ENCODE peak calls at places on chromosomes 2 and 18, in five cellular contexts. Y is neural progenitor cell, T is prostate gland, Q is tibial artery, C is esophagus squamous epithelium. H is an unnamed sample.

GRCh38 chr2:8151888-8152287 is 530.0 kb upstream of the ID2 start:
- DNase-seq in Q (no peak), Y (no peak), C (no peak), T (no peak), H (no peak)

GRCh38 chr2:433216-433615 is 145.3 kb upstream of the ALKAL2 start:
- DNase-seq in Q (no peak), Y (no peak), T (no peak), C (no peak), H (no peak)

GRCh38 chr2:72131916-72132841 is 15.5 kb downstream of the CYP26B1 start:
- DNase-seq in T (no peak), C (no peak), Y (no peak), Q (no peak), H (no peak)

GRCh38 chr2:71570951-71571460 is 117.6 kb downstream of the DYSF start:
- DNase-seq in T (no peak), Y (no peak), Q (no peak), C (no peak), H (no peak)

GRCh38 chr18:41761329-41762028 is 193.6 kb upstream of the PIK3C3 start:
- DNase-seq in T (no peak), C (no peak), Y (no peak), Q (no peak), H (no peak)

GRCh38 chr2:168278424-168278888 is 31.1 kb upstream of the STK39 start:
- DNase-seq in T (peak; percentile 77), Q (no peak), C (no peak), Y (peak; percentile 31), H (no peak)

GRCh38 chr2:238913931-238914647 is 66.2 kb downstream of the TWIST2 start:
- DNase-seq in Y (no peak), C (no peak), Q (peak; percentile 16), T (no peak), H (no peak)

GRCh38 chr2:135144343-135144742 is 92.3 kb downstream of the RAB3GAP1 start:
- DNase-seq in T (no peak), Q (no peak), Y (no peak), C (no peak), H (no peak)

GRCh38 chr2:171807130-171807529 is 86.9 kb downstream of the SLC25A12 start:
- DNase-seq in C (no peak), Y (no peak), Q (no peak), T (no peak), H (no peak)

GRCh38 chr2:105126353-105126752 is 88.5 kb downstream of the MRPS9 start:
- DNase-seq in T (no peak), C (no peak), Q (no peak), Y (no peak), H (no peak)

GRCh38 chr18:49160075-49160930 is 209.5 kb upstream of the SMAD7 start:
- DNase-seq in C (no peak), Q (no peak), T (no peak), Y (no peak), H (no peak)

GRCh38 chr2:176039375-176039774 is 37.3 kb upstream of the LNPK start:
- DNase-seq in Q (no peak), Y (no peak), C (no peak), T (no peak), H (no peak)

GRCh38 chr2:137208361-137208973 is 443.1 kb downstream of the THSD7B start:
- DNase-seq in C (no peak), Y (no peak), Q (no peak), T (no peak), H (no peak)

DNA sequence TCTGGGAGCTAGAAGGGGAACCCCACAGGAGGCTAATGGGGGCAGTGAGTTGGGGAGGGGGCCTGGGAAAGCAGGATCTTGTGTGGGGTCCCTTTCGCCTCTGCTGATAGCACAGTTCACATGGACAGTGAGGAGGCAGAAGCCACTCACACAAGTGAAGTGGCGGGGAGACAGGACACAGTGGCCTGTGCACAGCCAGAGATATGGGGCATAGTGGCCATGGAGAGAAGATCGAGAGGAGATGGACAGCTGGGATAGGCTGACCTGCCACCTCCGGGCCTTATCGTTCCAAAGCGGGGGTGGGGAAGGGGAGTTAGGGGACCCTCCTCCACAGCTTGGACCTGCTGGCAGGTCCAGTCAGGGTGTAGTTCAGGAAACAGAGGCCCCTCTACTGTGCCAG is 69.8 kb upstream of the EDAR start:
- DNase-seq in C (no peak), Q (no peak), Y (no peak), T (no peak), H (no peak)
- H3K27ac ChIP-seq in C (no peak overlapping the region), Q (no peak overlapping the region), Y (peak overlapping the region; percentile 32), T (no peak overlapping the region), H (no peak overlapping the region)

DNA sequence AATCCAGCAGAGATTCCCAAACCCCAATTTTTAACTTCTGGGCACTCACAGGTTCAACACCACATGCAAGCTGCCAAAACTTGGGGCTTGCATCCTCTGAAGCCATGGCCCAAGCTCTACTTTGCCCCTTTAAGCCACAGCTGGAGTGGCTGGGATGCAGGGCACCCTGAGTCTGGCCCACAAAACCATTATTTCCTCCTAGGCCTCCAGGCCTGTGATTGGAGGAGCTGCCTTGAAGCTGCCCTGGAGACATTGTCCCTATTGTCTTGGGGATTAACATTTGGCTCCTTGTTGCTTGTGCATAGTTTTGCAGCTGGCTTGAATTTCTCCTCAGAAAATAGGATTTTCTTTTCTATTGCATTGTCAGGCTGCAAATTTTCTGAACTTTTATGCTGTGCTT is 109.8 kb upstream of the RPRM start:
- DNase-seq in Q (no peak), C (no peak), T (no peak), Y (no peak), H (no peak)
- H3K9me3 ChIP-seq in Q (no peaks in the 10 kb centered on the region), C (peaks cover 9% of the 10 kb centered on the region), T (no peaks in the 10 kb centered on the region), Y (peaks cover 4% of the 10 kb centered on the region), H (no peaks in the 10 kb centered on the region)

GRCh38 chr2:63980794-63981193 is 38.4 kb downstream of the VPS54 start:
- DNase-seq in Y (no peak), T (no peak), C (no peak), Q (no peak), H (no peak)

GRCh38 chr2:63975437-63976124 is 43.6 kb downstream of the VPS54 start:
- DNase-seq in C (no peak), Y (no peak), Q (no peak), T (no peak), H (no peak)

GRCh38 chr2:63977904-63978303 is 41.3 kb downstream of the VPS54 start:
- DNase-seq in Y (no peak), T (no peak), C (no peak), Q (no peak), H (no peak)

GRCh38 chr2:63981702-63982103 is 37.5 kb downstream of the VPS54 start:
- DNase-seq in C (no peak), Y (no peak), Q (no peak), T (no peak), H (no peak)

GRCh38 chr2:63976125-63976510 is 43.1 kb downstream of the VPS54 start:
- DNase-seq in Y (no peak), T (no peak), Q (no peak), C (no peak), H (no peak)
- H3K36me3 ChIP-seq in Y (peaks cover 5% of the 10 kb centered on the region), T (peaks cover 4% of the 10 kb centered on the region), Q (peaks cover 9% of the 10 kb centered on the region), C (no peaks in the 10 kb centered on the region), H (peaks cover 13% of the 10 kb centered on the region)

DNA sequence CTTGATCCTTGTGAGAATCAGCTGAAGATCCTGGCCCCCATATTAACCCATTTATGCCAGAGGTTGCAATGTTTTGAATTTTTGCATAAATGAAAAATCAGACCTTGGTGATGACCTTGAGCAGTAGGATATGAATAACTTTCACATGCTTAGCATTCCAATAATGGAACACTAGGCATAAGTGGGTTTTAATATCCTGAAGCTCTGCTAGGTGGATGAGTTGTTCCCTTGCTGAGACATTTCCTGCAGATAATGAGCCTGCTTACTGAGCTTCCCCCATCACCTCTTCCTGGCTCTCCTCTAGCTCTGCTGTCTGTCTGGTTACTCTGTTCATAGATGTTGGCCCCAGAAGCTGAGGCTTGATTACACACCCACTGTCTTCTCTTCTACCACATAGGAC is 25.5 kb upstream of the SEC11C start:
- DNase-seq in C (no peak), Y (no peak), Q (no peak), T (no peak), H (no peak)
- H3K27ac ChIP-seq in C (no peak overlapping the region), Y (no peak overlapping the region), Q (no peak overlapping the region), T (no peak overlapping the region), H (no peak overlapping the region)

DNA sequence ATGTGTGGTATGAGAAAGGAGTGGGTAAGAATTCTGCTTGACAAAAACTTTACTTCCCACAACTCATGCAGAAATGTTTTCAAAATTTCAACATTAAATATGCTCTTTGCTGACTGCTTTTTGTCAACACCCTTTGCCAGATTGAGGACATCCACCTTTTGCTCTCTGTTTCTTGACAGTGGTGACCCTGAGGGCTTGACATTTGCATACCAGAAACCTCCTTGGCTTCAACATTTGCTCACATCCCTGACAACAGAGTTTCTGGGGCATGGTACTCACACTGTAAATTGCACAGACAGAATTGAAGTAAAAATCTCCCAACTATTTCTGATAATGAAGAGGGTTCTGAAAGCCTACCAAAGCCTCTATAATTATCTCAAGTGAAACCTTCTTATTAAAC is 95.7 kb downstream of the RND3 start:
- DNase-seq in Q (no peak), T (no peak), Y (no peak), C (no peak), H (no peak)
- H3K9me3 ChIP-seq in Q (no peaks in the 10 kb centered on the region), T (no peaks in the 10 kb centered on the region), Y (no peaks in the 10 kb centered on the region), C (no peaks in the 10 kb centered on the region), H (no peaks in the 10 kb centered on the region)

H was measured in ascending aorta.